ENCODE peak calls at places on chromosomes 12 and 14, in seven cellular contexts. T is keratinocyte; B is MCF 10A; G is NCI-H226; H is RPMI8226; Z is D341Med; Y is stimulated activated CD8-positive, alpha-beta memory T cell treated with anti-CD3 and anti-CD28 coated beads, Interleukin-2, amount 100 ng/mL, for 48 hours. F is an unnamed sample.

GRCh38 chr14:79037114-79037513 is 866.9 kb downstream of the NRXN3 start:
- DNase-seq in T (no peak), H (no peak), G (no peak), Y (no peak), Z (no peak), B (no peak), F (no peak)

GRCh38 chr12:54592316-54592715 is 3.9 kb upstream of the PPP1R1A start:
- DNase-seq in B (peak; percentile 32), H (peak; percentile 51), Y (no peak), T (no peak), G (no peak), Z (no peak), F (peak; percentile 34)

GRCh38 chr14:104280902-104281767 is 142.7 kb downstream of the KIF26A start:
- DNase-seq in H (no peak), T (no peak), B (no peak), Z (peak; percentile 31), G (no peak), Y (no peak), F (no peak)

GRCh38 chr14:96117997-96118790 is 79.0 kb downstream of the C14orf132 start:
- DNase-seq in G (no peak), T (no peak), H (no peak), Z (no peak), B (no peak), Y (no peak), F (no peak)

GRCh38 chr12:50072198-50072907 is 12.8 kb upstream of the SMARCD1 start:
- DNase-seq in B (no peak), T (no peak), G (no peak), Y (no peak), Z (no peak), H (no peak), F (no peak)

GRCh38 chr14:78157855-78158436 is 12.2 kb upstream of the NRXN3 start:
- DNase-seq in Z (no peak), B (peak; percentile 49), H (peak; percentile 27), Y (no peak), T (no peak), G (no peak), F (no peak)

GRCh38 chr12:65121049-65121955 is at the start of gene WIF1:
- DNase-seq in B (no peak), Y (no peak), G (no peak), H (no peak), Z (peak; percentile 85), T (no peak), F (peak; percentile 37)

GRCh38 chr12:52903285-52903854 is 1.5 kb downstream of the KRT8 start:
- DNase-seq in B (peak; percentile 87), H (no peak), T (no peak), Y (peak; percentile 38), G (no peak), Z (no peak), F (peak; percentile 76)

GRCh38 chr12:115898670-115899069 is 378.8 kb downstream of the MED13L start:
- DNase-seq in Y (no peak), H (no peak), T (no peak), Z (no peak), B (no peak), G (no peak), F (no peak)

GRCh38 chr14:64465208-64465821 is at the start of gene AKAP5:
- DNase-seq in Z (peak; percentile 99), T (no peak), G (peak; percentile 17), Y (peak; percentile 43), H (peak; percentile 4), B (peak; percentile 16), F (no peak)

GRCh38 chr12:82745807-82746206 is 59.1 kb downstream of the TMTC2 start:
- DNase-seq in Y (no peak), B (no peak), H (no peak), T (no peak), Z (no peak), G (no peak), F (no peak)

F was measured in mammary epithelial cell.